ENCODE peak calls at places on chromosomes 6 and 20, in nine cellular contexts. U is amniotic epithelial cell, A is Caco-2, M is aorta, I is NCI-H1694 treated with DMSO at 0.1 percent for 48 hours, F is K562, G is mesenchymal stem cell, Q is NCI-H774, C is choroid plexus epithelial cell. W is an unnamed sample.

GRCh38 chr20:19628570-19629134 is 129.4 kb upstream of the RIN2 start:
- DNase-seq in F (peak), A (peak), M (no peak), U (peak), G (peak), Q (peak), I (peak), C (peak), W (peak)

GRCh38 chr6:90053614-90054013 is 159.3 kb downstream of the GJA10 start:
- DNase-seq in G (no peak), Q (no peak), C (no peak), A (no peak), I (no peak), F (no peak), U (no peak), M (no peak), W (no peak)

GRCh38 chr6:41059569-41059968 is 6.6 kb downstream of the APOBEC2 start:
- DNase-seq in G (peak), A (no peak), M (no peak), U (no peak), Q (no peak), C (peak), F (no peak), I (no peak), W (peak)

GRCh38 chr20:49460131-49460530 is 22.3 kb downstream of the KCNB1 start:
- DNase-seq in M (no peak), Q (no peak), I (no peak), A (no peak), F (no peak), G (no peak), C (no peak), U (no peak), W (no peak)

GRCh38 chr6:143501851-143502250 is 9.7 kb downstream of the FUCA2 start:
- DNase-seq in I (no peak), C (no peak), U (no peak), M (no peak), F (no peak), Q (no peak), A (no peak), G (no peak), W (no peak)

GRCh38 chr20:46364670-46365482 is 41.5 kb downstream of the ELMO2 start:
- DNase-seq in I (no peak), F (no peak), M (no peak), A (no peak), U (no peak), G (peak), C (no peak), Q (no peak), W (no peak)

GRCh38 chr6:44339301-44339700 is 3.1 kb upstream of the SPATS1 start:
- DNase-seq in A (no peak), G (no peak), F (no peak), M (peak), C (no peak), U (no peak), I (no peak), Q (no peak), W (no peak)

GRCh38 chr20:9031951-9032350 is 36.9 kb upstream of the PLCB4 start:
- DNase-seq in Q (no peak), U (no peak), F (no peak), A (no peak), I (no peak), G (no peak), M (no peak), C (no peak), W (peak)

GRCh38 chr6:5282191-5282623 is 20.9 kb downstream of the FARS2 start:
- DNase-seq in Q (no peak), A (no peak), F (no peak), M (no peak), G (no peak), I (no peak), U (no peak), C (no peak), W (no peak)

GRCh38 chr6:12977851-12978250 is 261.3 kb downstream of the PHACTR1 start:
- DNase-seq in M (no peak), I (no peak), G (no peak), U (no peak), Q (no peak), A (no peak), C (no peak), F (no peak), W (no peak)

GRCh38 chr6:73579389-73579788 is 58.6 kb upstream of the EEF1A1 start:
- DNase-seq in U (no peak), A (no peak), C (no peak), G (no peak), M (no peak), Q (no peak), F (no peak), I (no peak), W (no peak)

GRCh38 chr6:150667977-150668716 is 68.5 kb downstream of the PLEKHG1 start:
- DNase-seq in Q (peak), A (peak), M (peak), I (no peak), F (no peak), G (peak), C (peak), U (peak), W (peak)

GRCh38 chr6:136510782-136511181 is 39.4 kb downstream of the MAP7 start:
- DNase-seq in G (no peak), Q (no peak), U (no peak), I (no peak), A (no peak), F (no peak), M (no peak), C (no peak), W (no peak)

GRCh38 chr20:25178563-25179438 is 16.7 kb upstream of the ENTPD6 start:
- DNase-seq in A (peak), F (peak), M (no peak), Q (peak), G (peak), U (peak), C (peak), I (peak), W (peak)

GRCh38 chr6:19613678-19614077 is 223.5 kb upstream of the ID4 start:
- DNase-seq in M (no peak), I (no peak), F (no peak), C (peak), G (no peak), A (no peak), U (no peak), Q (no peak), W (no peak)

GRCh38 chr6:90816764-90817163 is 229.9 kb upstream of the MAP3K7 start:
- DNase-seq in Q (no peak), A (no peak), G (no peak), M (no peak), U (no peak), I (no peak), F (no peak), C (no peak), W (no peak)

GRCh38 chr20:16459019-16459700 is 114.1 kb downstream of the KIF16B start:
- DNase-seq in U (peak), M (no peak), Q (no peak), G (peak), C (peak), I (no peak), F (peak), A (no peak), W (peak)

GRCh38 chr6:12584631-12585405 is 131.7 kb upstream of the PHACTR1 start:
- DNase-seq in M (no peak), G (no peak), A (no peak), U (no peak), I (no peak), C (no peak), F (no peak), Q (no peak), W (no peak)

GRCh38 chr6:34284563-34285545 is 36.0 kb upstream of the SMIM29 start:
- DNase-seq in U (peak), G (peak), C (peak), I (no peak), Q (no peak), A (no peak), M (no peak), F (peak), W (peak)